ENCODE peak calls at places on chromosome 13, in nine cellular contexts. J is bronchial epithelial cell, V is stomach, Q is SK-N-SH, Z is HCT116, C is brain microvascular endothelial cell, R is PC-3, L is tibial artery, T is foreskin fibroblast. O is an unnamed sample.

GRCh38 chr13:111480503-111480902 is 160.1 kb downstream of the TEX29 start:
- DNase-seq in J (no peak), V (peak; percentile 21), Q (no peak), Z (no peak), C (no peak), R (no peak), L (peak; percentile 34), T (no peak), O (no peak)

GRCh38 chr13:64688893-64689677 is 2541.1 kb downstream of the PCDH9 start:
- DNase-seq in J (peak; percentile 83), V (no peak), Q (no peak), Z (no peak), C (peak; percentile 40), R (peak; percentile 77), L (no peak), T (peak; percentile 52), O (no peak)

GRCh38 chr13:108609353-108609752 is 20.1 kb upstream of the MYO16 start:
- DNase-seq in J (peak; percentile 1), V (no peak), Q (peak; percentile 33), Z (peak; percentile 37), C (no peak), R (peak; percentile 57), L (no peak), T (peak; percentile 27), O (peak; percentile 20)

GRCh38 chr13:76822691-76823267 is 63.4 kb downstream of the KCTD12 start:
- DNase-seq in J (peak; percentile 43), V (no peak), Q (no peak), Z (no peak), C (no peak), R (peak; percentile 53), L (no peak), T (peak; percentile 73), O (no peak)

GRCh38 chr13:106083620-106084350 is 451.7 kb downstream of the EFNB2 start:
- DNase-seq in J (peak; percentile 75), V (peak; percentile 41), Q (peak; percentile 18), Z (peak; percentile 46), C (peak; percentile 60), R (peak; percentile 72), L (no peak), T (peak; percentile 76), O (no peak)

GRCh38 chr13:61410669-61411297 is 4.9 kb downstream of the PCDH20 start:
- DNase-seq in J (peak; percentile 36), V (no peak), Q (peak; percentile 44), Z (peak; percentile 2), C (no peak), R (peak; percentile 48), L (no peak), T (no peak), O (no peak)

GRCh38 chr13:41505209-41505835 is 48.0 kb downstream of the RGCC start:
- DNase-seq in J (peak; percentile 68), V (no peak), Q (no peak), Z (no peak), C (peak; percentile 94), R (peak; percentile 8), L (no peak), T (peak; percentile 90), O (peak; percentile 57)

GRCh38 chr13:38543561-38543960 is 143.3 kb upstream of the FREM2 start:
- DNase-seq in J (peak; percentile 31), V (no peak), Q (no peak), Z (no peak), C (no peak), R (no peak), L (no peak), T (no peak), O (no peak)

GRCh38 chr13:26538363-26539317 is 18.8 kb upstream of the WASF3 start:
- DNase-seq in J (peak; percentile 40), V (no peak), Q (no peak), Z (no peak), C (no peak), R (peak; percentile 24), L (no peak), T (peak; percentile 57), O (no peak)

GRCh38 chr13:25742220-25742619 is 309.6 kb downstream of the SHISA2 start:
- DNase-seq in J (no peak), V (no peak), Q (no peak), Z (no peak), C (no peak), R (no peak), L (no peak), T (no peak), O (no peak)

GRCh38 chr13:76745246-76746200 is 140.7 kb downstream of the KCTD12 start:
- DNase-seq in J (no peak), V (no peak), Q (no peak), Z (no peak), C (no peak), R (no peak), L (no peak), T (no peak), O (no peak)

GRCh38 chr13:81334481-81334880 is 993.6 kb upstream of the SPRY2 start:
- DNase-seq in J (no peak), V (no peak), Q (no peak), Z (no peak), C (no peak), R (no peak), L (no peak), T (no peak), O (no peak)

GRCh38 chr13:23867027-23867491 is 22.1 kb downstream of the MIPEP start:
- DNase-seq in J (peak; percentile 63), V (no peak), Q (no peak), Z (no peak), C (peak; percentile 79), R (peak; percentile 64), L (no peak), T (peak; percentile 74), O (no peak)

GRCh38 chr13:65966991-65967451 is 1263.1 kb downstream of the PCDH9 start:
- DNase-seq in J (peak; percentile 66), V (no peak), Q (peak; percentile 7), Z (peak; percentile 60), C (peak; percentile 55), R (peak; percentile 71), L (no peak), T (peak; percentile 43), O (peak; percentile 36)

GRCh38 chr13:79935121-79935520 is 405.8 kb downstream of the SPRY2 start:
- DNase-seq in J (no peak), V (no peak), Q (no peak), Z (no peak), C (no peak), R (no peak), L (no peak), T (no peak), O (no peak)

GRCh38 chr13:51803018-51803417 is 945 bp downstream of the DHRS12 start:
- DNase-seq in J (no peak), V (no peak), Q (peak; percentile 41), Z (no peak), C (no peak), R (no peak), L (no peak), T (no peak), O (no peak)

GRCh38 chr13:108268713-108269112 is 805 bp upstream of the TNFSF13B start:
- DNase-seq in J (no peak), V (no peak), Q (no peak), Z (no peak), C (no peak), R (no peak), L (no peak), T (no peak), O (no peak)

GRCh38 chr13:35179494-35179893 is 237.4 kb downstream of the NBEA start:
- DNase-seq in J (no peak), V (no peak), Q (no peak), Z (no peak), C (no peak), R (peak; percentile 2), L (no peak), T (peak; percentile 10), O (no peak)
- H3K4me3 ChIP-seq in J (no peak overlapping the region), V (no peak overlapping the region), Q (no peak overlapping the region), Z (no peak overlapping the region), C (no peak overlapping the region), R (no peak overlapping the region), L (no peak overlapping the region), T (no peak overlapping the region), O (no peak overlapping the region)

GRCh38 chr13:59172076-59172475 is 991.7 kb downstream of the DIAPH3 start:
- DNase-seq in J (no peak), V (no peak), Q (no peak), Z (no peak), C (no peak), R (no peak), L (no peak), T (no peak), O (no peak)

GRCh38 chr13:59182241-59182640 is 981.5 kb downstream of the DIAPH3 start:
- DNase-seq in J (no peak), V (no peak), Q (no peak), Z (no peak), C (no peak), R (no peak), L (no peak), T (no peak), O (no peak)

GRCh38 chr13:59178344-59178743 is 985.4 kb downstream of the DIAPH3 start:
- DNase-seq in J (no peak), V (no peak), Q (no peak), Z (no peak), C (peak; percentile 4), R (peak; percentile 2), L (no peak), T (no peak), O (no peak)

GRCh38 chr13:59176775-59177174 is 987.0 kb downstream of the DIAPH3 start:
- DNase-seq in J (no peak), V (no peak), Q (no peak), Z (no peak), C (no peak), R (peak; percentile 5), L (no peak), T (no peak), O (no peak)
- TF ChIP-seq CTCF in J (no peak), V (no peak), Q (peak; percentile 45), Z (no peak), C (peak; percentile 35), R (peak; percentile 34), L (no peak), T (no peak), O (no peak)

DNA sequence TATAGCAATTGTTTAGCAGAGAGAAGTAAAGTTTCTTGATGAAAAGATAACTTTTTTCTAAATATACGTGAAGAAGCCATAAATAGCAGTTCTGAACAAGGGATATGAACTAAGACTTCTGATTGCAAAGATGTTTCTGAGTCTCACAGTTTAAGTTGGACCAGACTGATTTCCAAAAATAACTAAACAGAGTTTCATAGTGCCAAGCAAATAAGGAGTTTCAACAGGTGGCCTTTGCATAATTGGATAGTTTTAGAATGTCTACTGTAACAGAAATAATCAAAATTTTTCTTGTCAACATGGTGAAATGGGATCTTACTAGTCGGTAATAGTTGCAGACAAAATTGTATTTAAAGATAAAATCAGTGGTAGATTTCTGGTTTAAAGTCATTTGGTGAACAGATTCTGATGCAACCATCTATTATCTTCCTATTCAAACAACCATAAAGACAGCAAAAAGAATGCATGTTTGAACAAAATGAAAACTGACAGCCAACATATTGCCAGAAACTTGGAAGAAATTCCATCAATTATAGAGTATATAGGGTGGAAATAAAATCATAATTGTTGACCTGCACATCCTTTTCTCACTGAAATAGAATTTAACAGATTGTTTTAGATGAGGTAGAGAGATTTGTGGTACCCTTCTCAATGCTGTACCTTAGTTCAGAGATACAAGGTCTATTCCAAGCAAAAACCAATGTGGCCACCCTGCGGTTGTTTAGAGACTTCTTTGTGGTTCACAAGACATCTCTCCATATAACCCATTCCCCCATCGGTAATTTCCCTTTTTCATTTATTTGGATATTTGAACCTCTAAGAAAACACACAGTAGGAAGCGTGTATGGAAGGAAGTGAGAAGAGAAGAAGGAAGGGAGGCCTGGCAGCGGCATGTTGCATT is 275.3 kb downstream of the COG6 start:
- DNase-seq in J (no peak), V (no peak), Q (no peak), Z (no peak), C (no peak), R (peak; percentile 22), L (no peak), T (no peak), O (no peak)
- H3K4me3 ChIP-seq in J (no peak overlapping the region), V (no peak overlapping the region), Q (no peak overlapping the region), Z (no peak overlapping the region), C (no peak overlapping the region), R (no peak overlapping the region), L (no peak overlapping the region), T (no peak overlapping the region), O (no peak overlapping the region)

GRCh38 chr13:32315255-32316029 is at the start of the genes BRCA2 and ZAR1L:
- DNase-seq in J (peak; percentile 66), V (peak; percentile 90), Q (peak; percentile 90), Z (peak; percentile 77), C (peak; percentile 80), R (peak; percentile 81), L (peak; percentile 92), T (peak; percentile 96), O (peak; percentile 72)
- TF ChIP-seq CTCF in J (no peak), V (no peak), Q (no peak), Z (no peak), C (no peak), R (no peak), L (no peak), T (no peak), O (no peak)